ENCODE peak calls at places on chromosomes 5 and 9, in seven cellular contexts. F is H1, X is mesenchymal stem cell, I is H9, Z is IMR-90, V is mesendoderm, H is trophoblast cell. S is an unnamed sample.

GRCh38 chr5:127839496-127840197 is 136.5 kb downstream of the CCDC192 start:
- DNase-seq in F (no peak), X (peak; percentile 43), H (no peak), I (no peak), V (no peak), Z (no peak), S (no peak)

GRCh38 chr5:167759411-167759821 is 532.0 kb upstream of the WWC1 start:
- DNase-seq in V (peak; percentile 56), H (peak; percentile 64), F (no peak), I (no peak), Z (peak; percentile 61), X (peak; percentile 6), S (no peak)

GRCh38 chr5:171776747-171777419 is 8.7 kb upstream of the SMIM23 start:
- DNase-seq in X (no peak), F (no peak), I (no peak), H (no peak), Z (peak; percentile 34), V (peak; percentile 10), S (no peak)

GRCh38 chr9:68704804-68705635 is at the start of gene PIP5K1B:
- DNase-seq in F (no peak), H (peak; percentile 84), Z (peak; percentile 29), X (peak; percentile 54), I (peak; percentile 81), V (peak; percentile 89), S (peak; percentile 71)

GRCh38 chr5:176543428-176544182 is 5.5 kb upstream of the CDHR2 start:
- DNase-seq in I (peak; percentile 73), H (peak; percentile 67), F (no peak), X (peak; percentile 29), Z (no peak), V (peak; percentile 74), S (peak; percentile 32)

GRCh38 chr9:17531642-17532254 is 47.1 kb upstream of the SH3GL2 start:
- DNase-seq in V (peak; percentile 51), I (no peak), F (no peak), Z (peak; percentile 60), H (peak; percentile 9), X (peak; percentile 63), S (peak; percentile 36)

GRCh38 chr5:108382784-108383358 is 973 bp upstream of the FBXL17 start:
- DNase-seq in Z (peak; percentile 44), X (peak; percentile 67), F (no peak), H (peak; percentile 79), V (peak; percentile 31), I (no peak), S (peak; percentile 11)

GRCh38 chr9:19229725-19230355 is 653 bp upstream of the DENND4C start:
- DNase-seq in I (peak; percentile 76), F (peak; percentile 21), Z (no peak), V (peak; percentile 89), X (peak; percentile 68), H (peak; percentile 78), S (no peak)

GRCh38 chr5:78511116-78511906 is 137.3 kb downstream of the LHFPL2 start:
- DNase-seq in I (no peak), X (no peak), Z (no peak), V (no peak), F (no peak), H (no peak), S (no peak)

GRCh38 chr5:163622796-163623195 is 117.4 kb downstream of the MAT2B start:
- DNase-seq in F (no peak), Z (no peak), X (no peak), V (no peak), H (no peak), I (no peak), S (no peak)

GRCh38 chr9:125889524-125890473 is 142.6 kb downstream of the PBX3 start:
- DNase-seq in V (peak; percentile 68), X (peak; percentile 58), I (peak; percentile 51), H (no peak), F (no peak), Z (peak; percentile 52), S (peak; percentile 54)

GRCh38 chr9:98097836-98098235 is 21.2 kb downstream of the TRIM14 start:
- DNase-seq in I (no peak), H (no peak), Z (no peak), F (no peak), X (no peak), V (no peak), S (no peak)

GRCh38 chr9:111904889-111905288 is 8.3 kb downstream of the UGCG start:
- DNase-seq in Z (no peak), V (no peak), H (peak; percentile 92), I (no peak), X (no peak), F (no peak), S (no peak)

GRCh38 chr5:37816883-37817282 is 23.0 kb downstream of the GDNF start:
- DNase-seq in I (no peak), X (peak; percentile 38), Z (peak; percentile 49), V (no peak), H (no peak), F (no peak), S (no peak)

GRCh38 chr9:128149951-128150593 is 819 bp downstream of the LCN2 start:
- DNase-seq in V (no peak), F (no peak), Z (no peak), I (peak; percentile 20), H (no peak), X (no peak), S (no peak)

GRCh38 chr9:115969096-115969495 is 184.5 kb upstream of the PAPPA start:
- DNase-seq in V (no peak), F (no peak), X (no peak), H (no peak), Z (no peak), I (no peak), S (no peak)

GRCh38 chr9:22392523-22392922 is 54.1 kb upstream of the DMRTA1 start:
- DNase-seq in X (no peak), F (no peak), V (no peak), I (no peak), Z (no peak), H (no peak), S (no peak)
- H3K18ac ChIP-seq in X (no peak overlapping the region), F (no peak overlapping the region), V (no peak overlapping the region), I (no peak overlapping the region), Z (no peak overlapping the region), H (no peak overlapping the region), S (no peak overlapping the region)

GRCh38 chr9:94906713-94907112 is 180.2 kb downstream of the AOPEP start:
- DNase-seq in Z (no peak), V (no peak), X (no peak), H (no peak), F (no peak), I (no peak), S (no peak)

GRCh38 chr9:94904806-94905205 is 178.3 kb downstream of the AOPEP start:
- DNase-seq in H (no peak), I (no peak), Z (no peak), V (no peak), X (no peak), F (no peak), S (no peak)

GRCh38 chr9:94905606-94906005 is 179.1 kb downstream of the AOPEP start:
- DNase-seq in F (no peak), H (no peak), Z (no peak), V (no peak), X (no peak), I (peak; percentile 5), S (no peak)

GRCh38 chr9:94906181-94906580 is 179.7 kb downstream of the AOPEP start:
- DNase-seq in I (peak; percentile 2), H (no peak), Z (no peak), X (no peak), V (no peak), F (no peak), S (no peak)

DNA sequence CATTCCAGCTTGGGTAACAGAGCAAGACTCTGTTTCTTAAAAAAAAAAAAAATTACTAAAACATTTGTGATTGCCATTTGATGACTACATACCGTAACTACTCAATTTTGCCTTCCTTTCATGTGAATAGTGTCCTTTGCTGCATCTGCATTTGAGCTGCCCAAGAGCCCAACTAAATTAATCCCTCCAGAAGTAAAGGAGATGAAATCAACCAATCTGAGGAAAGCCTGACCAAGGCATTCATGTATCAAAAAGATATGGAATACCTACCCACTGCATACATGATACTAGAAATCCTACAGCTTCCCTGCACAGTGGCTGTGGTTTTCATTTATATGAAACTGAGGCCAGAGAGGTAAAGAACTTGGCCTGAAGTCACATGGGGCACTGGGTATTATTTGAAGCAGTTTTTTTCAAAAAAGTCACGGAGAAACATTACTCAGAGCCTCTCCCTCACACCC is 177.5 kb downstream of the AOPEP start:
- DNase-seq in V (no peak), I (no peak), Z (peak; percentile 82), F (no peak), H (no peak), X (no peak), S (no peak)
- H3K18ac ChIP-seq in V (no peak overlapping the region), I (no peak overlapping the region), Z (peak overlapping the region; percentile 90), F (no peak overlapping the region), H (no peak overlapping the region), X (no peak overlapping the region), S (no peak overlapping the region)

GRCh38 chr5:39500656-39501295 is 76.0 kb upstream of the DAB2 start:
- DNase-seq in V (no peak), H (no peak), F (no peak), Z (peak; percentile 28), I (no peak), X (no peak), S (no peak)

GRCh38 chr5:39501403-39501802 is 76.6 kb upstream of the DAB2 start:
- DNase-seq in H (peak; percentile 27), Z (peak; percentile 90), X (peak; percentile 79), F (no peak), V (no peak), I (no peak), S (no peak)

GRCh38 chr5:39502704-39503103 is 77.9 kb upstream of the DAB2 start:
- DNase-seq in F (no peak), X (no peak), H (no peak), Z (no peak), V (no peak), I (no peak), S (no peak)

GRCh38 chr5:39505751-39506150 is 81.0 kb upstream of the DAB2 start:
- DNase-seq in H (no peak), Z (no peak), I (no peak), V (no peak), F (no peak), X (no peak), S (no peak)

DNA sequence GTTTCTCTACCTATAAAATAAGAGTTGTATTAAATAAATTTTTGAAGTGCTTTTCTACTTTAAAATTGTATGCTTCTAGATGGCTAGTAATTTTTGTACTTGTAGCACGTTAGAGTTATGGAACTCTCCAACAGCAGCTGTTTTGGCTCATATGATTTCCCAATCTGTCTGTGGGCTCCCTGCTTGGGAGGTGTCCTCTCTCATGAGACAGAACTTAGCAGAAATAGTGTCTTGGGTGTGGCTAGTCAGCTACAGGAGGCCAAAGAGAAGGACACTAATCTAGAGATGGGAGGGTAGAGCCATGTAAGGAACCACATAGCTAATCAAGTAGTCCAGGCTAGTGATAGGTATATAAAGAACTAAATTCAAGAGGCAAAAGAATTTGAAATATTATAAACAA is 78.4 kb upstream of the DAB2 start:
- DNase-seq in I (no peak), H (no peak), Z (peak; percentile 75), X (peak; percentile 71), V (no peak), F (no peak), S (no peak)
- H3K18ac ChIP-seq in I (no peak overlapping the region), H (no peak overlapping the region), Z (peak overlapping the region; percentile 69), X (no peak overlapping the region), V (no peak overlapping the region), F (no peak overlapping the region), S (no peak overlapping the region)

DNA sequence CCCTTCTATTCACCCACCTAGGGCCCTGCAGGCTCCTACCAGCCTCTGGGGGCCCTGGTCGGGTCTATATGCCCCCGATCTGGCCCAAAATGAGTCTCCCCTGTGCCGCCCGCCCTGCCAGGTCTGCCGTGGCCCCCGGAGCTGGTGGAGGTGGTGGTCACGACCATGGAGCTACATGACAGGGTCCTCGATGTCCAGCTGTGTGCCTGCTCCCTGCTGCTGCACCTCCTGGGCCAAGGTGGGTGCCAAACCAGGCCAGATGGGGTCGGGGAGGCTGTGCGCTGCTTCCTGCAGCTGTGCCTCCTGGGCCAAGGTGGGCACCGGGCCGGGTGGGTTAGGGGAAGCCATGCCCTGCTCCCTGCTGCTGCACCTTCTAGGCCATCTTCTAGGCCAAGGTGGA is 17.5 kb downstream of the REXO4 start:
- DNase-seq in V (no peak), Z (no peak), I (no peak), X (no peak), F (no peak), H (no peak), S (no peak)
- H3K18ac ChIP-seq in V (no peak overlapping the region), Z (no peak overlapping the region), I (no peak overlapping the region), X (no peak overlapping the region), F (no peak overlapping the region), H (no peak overlapping the region), S (peak overlapping the region; percentile 48)